ENCODE peak calls at places on chromosomes 4 and X, in five cellular contexts. A, L, B, I and Y are unnamed samples.

GRCh38 chr4:15469402-15470148 is at the start of gene CC2D2A:
- DNase-seq in L (no peak), I (no peak), B (peak; percentile 46), A (peak; percentile 45), Y (peak; percentile 77)

GRCh38 chr4:170014359-170015008 is 11.7 kb downstream of the MFAP3L start:
- DNase-seq in I (peak; percentile 70), L (no peak), B (no peak), A (no peak), Y (no peak)

GRCh38 chrX:151488677-151489076 is 74.8 kb upstream of the PASD1 start:
- DNase-seq in A (no peak), I (no peak), B (peak; percentile 39), L (no peak), Y (no peak)

GRCh38 chrX:15750611-15751159 is 12.6 kb downstream of the CA5B start:
- DNase-seq in B (no peak), I (no peak), A (no peak), L (no peak), Y (no peak)

GRCh38 chrX:135596495-135596894 is 76.0 kb downstream of the INTS6L start:
- DNase-seq in A (no peak), B (peak; percentile 66), L (peak; percentile 20), I (no peak), Y (peak; percentile 34)

GRCh38 chr4:127162741-127163140 is 470.0 kb upstream of the INTU start:
- DNase-seq in B (no peak), A (peak; percentile 51), I (no peak), L (no peak), Y (peak; percentile 40)

GRCh38 chr4:76562161-76562560 is 127.1 kb downstream of the SHROOM3 start:
- DNase-seq in I (no peak), A (peak; percentile 32), B (no peak), L (no peak), Y (peak; percentile 60)

GRCh38 chrX:48474127-48474526 is 1.9 kb upstream of the FTSJ1 start:
- DNase-seq in B (no peak), A (no peak), L (no peak), I (no peak), Y (peak; percentile 39)

GRCh38 chr4:41981456-41981855 is at the start of gene DCAF4L1:
- DNase-seq in L (no peak), B (no peak), A (no peak), I (no peak), Y (no peak)

GRCh38 chrX:69155786-69156520 is 9.3 kb downstream of the PJA1 start:
- DNase-seq in I (no peak), B (peak; percentile 12), A (no peak), L (no peak), Y (no peak)